ENCODE peak calls at places on chromosomes 13 and 19, in seven cellular contexts. Y is left ventricle myocardium inferior, V is body of pancreas, Q is neural progenitor cell, A is uterus, U is esophagus squamous epithelium, G is Karpas-422. T is an unnamed sample.

GRCh38 chr19:33064778-33065550 is at the start of gene RHPN2:
- DNase-seq in V (peak; percentile 73), G (peak; percentile 91), Q (peak; percentile 91), A (peak; percentile 54), U (no peak), Y (peak; percentile 69), T (no peak)

GRCh38 chr19:40005670-40006272 is 8.9 kb downstream of the ZNF546 start:
- DNase-seq in G (no peak), V (no peak), Y (no peak), U (no peak), Q (no peak), A (no peak), T (no peak)

GRCh38 chr13:94232956-94233355 is 246.5 kb downstream of the DCT start:
- DNase-seq in A (no peak), V (no peak), Y (no peak), Q (no peak), G (no peak), U (no peak), T (no peak)

GRCh38 chr19:38615007-38615581 is 2.7 kb downstream of the MAP4K1 start:
- DNase-seq in G (no peak), Q (no peak), A (no peak), U (no peak), V (no peak), Y (no peak), T (no peak)

GRCh38 chr13:113820813-113821651 is 42.8 kb downstream of the GAS6 start:
- DNase-seq in A (peak; percentile 94), G (no peak), U (no peak), V (peak; percentile 44), Q (no peak), Y (peak; percentile 78), T (no peak)

GRCh38 chr19:17867087-17867486 is 4.7 kb upstream of the SLC5A5 start:
- DNase-seq in Y (no peak), G (peak; percentile 44), A (no peak), V (no peak), Q (no peak), U (no peak), T (no peak)

GRCh38 chr19:4077800-4078683 is 11.3 kb upstream of the ZBTB7A start:
- DNase-seq in V (peak; percentile 49), Q (no peak), Y (peak; percentile 87), A (peak; percentile 74), U (no peak), G (peak; percentile 85), T (no peak)

GRCh38 chr19:46654621-46655152 is 6.3 kb downstream of the DACT3 start:
- DNase-seq in V (no peak), G (no peak), Y (no peak), Q (peak; percentile 70), A (peak; percentile 76), U (no peak), T (no peak)

GRCh38 chr19:16076958-16077611 is 790 bp downstream of the TPM4 start:
- DNase-seq in Y (peak; percentile 75), Q (peak; percentile 73), V (peak; percentile 55), A (peak; percentile 61), U (no peak), G (peak; percentile 62), T (no peak)

DNA sequence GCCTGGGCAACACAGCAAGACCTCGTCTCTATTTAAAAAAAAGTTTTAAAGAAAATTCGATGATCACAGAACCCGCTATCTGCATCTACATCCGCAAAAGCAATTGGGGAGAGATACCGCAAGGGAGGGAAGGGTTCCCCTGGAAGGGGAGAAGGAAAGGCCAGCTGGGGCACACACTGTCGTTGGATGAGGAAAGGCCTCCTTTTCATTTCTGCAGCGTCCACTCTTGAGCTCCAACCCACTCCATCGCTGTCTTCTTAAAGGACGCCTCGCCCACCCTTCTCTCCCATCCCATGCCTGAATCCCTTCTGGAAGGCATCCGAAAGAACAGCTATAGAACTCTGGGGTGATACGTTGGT is 3.2 kb upstream of the PRKCG start:
- DNase-seq in Q (no peak), V (no peak), Y (no peak), U (no peak), G (peak; percentile 14), A (no peak), T (no peak)
- H3K4me3 ChIP-seq in Q (peak overlapping the region; percentile 63), V (no peak overlapping the region), Y (peak overlapping the region; percentile 76), U (peak overlapping the region; percentile 29), G (no peak overlapping the region), A (peak overlapping the region; percentile 36), T (peak overlapping the region; percentile 50)

DNA sequence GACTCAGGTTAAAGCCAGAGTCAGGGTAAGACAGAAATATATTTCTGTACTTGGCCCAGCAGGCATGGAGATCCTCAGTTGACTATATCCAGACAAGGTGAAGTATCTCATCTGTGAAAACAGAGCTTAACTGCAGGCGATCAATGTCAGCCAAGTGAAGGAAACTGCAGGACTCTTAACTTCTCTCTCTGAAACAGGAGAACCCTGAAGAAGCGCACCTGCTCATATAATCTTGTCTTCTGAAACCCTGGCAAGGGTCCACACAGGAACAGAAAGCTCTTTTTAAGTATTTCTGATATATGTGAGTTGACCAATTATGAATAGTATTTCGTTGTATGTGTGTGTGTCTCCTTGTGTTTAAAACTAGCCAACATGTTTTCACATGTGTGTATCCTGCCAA is 504.8 kb upstream of the SLITRK5 start:
- DNase-seq in V (no peak), Q (no peak), G (no peak), Y (no peak), A (no peak), U (no peak), T (no peak)
- H3K4me1 ChIP-seq in V (no peaks in the 10 kb centered on the region), Q (no peaks in the 10 kb centered on the region), G (no peaks in the 10 kb centered on the region), Y (no peaks in the 10 kb centered on the region), A (no peaks in the 10 kb centered on the region), U (no peaks in the 10 kb centered on the region), T (no peaks in the 10 kb centered on the region)

DNA sequence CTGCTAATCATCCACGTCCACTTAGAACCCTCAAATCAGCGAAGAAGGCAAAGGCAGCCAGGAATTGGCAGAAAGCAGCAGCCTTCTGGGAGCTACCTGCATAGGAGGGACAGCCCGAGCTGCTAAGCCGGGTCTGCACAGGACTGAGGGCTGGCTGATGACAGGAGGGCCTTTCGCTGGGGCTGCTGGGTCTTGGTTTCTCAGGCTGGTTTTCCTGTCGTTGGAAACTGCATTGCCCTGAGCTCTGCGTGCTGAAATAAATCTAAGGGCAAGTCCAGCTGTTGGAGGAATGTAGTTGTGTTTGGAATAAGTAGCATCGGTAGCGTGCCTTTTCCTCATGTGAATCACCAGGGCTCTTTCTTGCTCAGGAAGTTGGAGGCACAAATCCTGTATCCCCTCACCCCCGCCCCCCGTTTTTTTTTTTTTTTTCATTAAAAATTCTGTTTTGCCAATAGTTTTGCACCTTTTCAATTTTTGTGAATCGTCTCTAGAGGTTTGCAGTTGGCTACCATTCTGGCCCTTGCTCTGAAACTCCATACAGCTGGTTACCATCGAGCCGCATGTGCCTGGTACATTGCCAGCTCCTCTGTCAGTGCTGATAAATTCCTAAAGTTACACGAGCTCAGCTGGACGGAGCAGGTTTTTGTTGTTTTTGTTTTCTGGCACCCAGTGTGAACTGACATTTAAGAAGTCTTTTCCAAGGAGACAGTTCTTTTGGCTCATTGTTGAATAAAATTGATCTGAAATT is 193.9 kb upstream of the RNF113B start:
- DNase-seq in V (peak; percentile 67), Y (peak; percentile 59), U (no peak), A (peak; percentile 72), Q (no peak), G (no peak), T (no peak)
- H3K4me3 ChIP-seq in V (no peak overlapping the region), Y (no peak overlapping the region), U (no peak overlapping the region), A (no peak overlapping the region), Q (no peak overlapping the region), G (no peak overlapping the region), T (no peak overlapping the region)

GRCh38 chr13:109761695-109762094 is 24.7 kb downstream of the IRS2 start:
- DNase-seq in G (no peak), Y (no peak), U (no peak), V (no peak), A (no peak), Q (no peak), T (no peak)

GRCh38 chr13:109762791-109763190 is 23.6 kb downstream of the IRS2 start:
- DNase-seq in Q (no peak), U (no peak), V (no peak), G (no peak), A (no peak), Y (no peak), T (no peak)

GRCh38 chr13:109760372-109760771 is 26.0 kb downstream of the IRS2 start:
- DNase-seq in U (no peak), G (no peak), V (no peak), Q (no peak), A (no peak), Y (no peak), T (no peak)

GRCh38 chr13:109759609-109760008 is 26.8 kb downstream of the IRS2 start:
- DNase-seq in U (no peak), V (no peak), Y (no peak), A (no peak), Q (no peak), G (no peak), T (no peak)

DNA sequence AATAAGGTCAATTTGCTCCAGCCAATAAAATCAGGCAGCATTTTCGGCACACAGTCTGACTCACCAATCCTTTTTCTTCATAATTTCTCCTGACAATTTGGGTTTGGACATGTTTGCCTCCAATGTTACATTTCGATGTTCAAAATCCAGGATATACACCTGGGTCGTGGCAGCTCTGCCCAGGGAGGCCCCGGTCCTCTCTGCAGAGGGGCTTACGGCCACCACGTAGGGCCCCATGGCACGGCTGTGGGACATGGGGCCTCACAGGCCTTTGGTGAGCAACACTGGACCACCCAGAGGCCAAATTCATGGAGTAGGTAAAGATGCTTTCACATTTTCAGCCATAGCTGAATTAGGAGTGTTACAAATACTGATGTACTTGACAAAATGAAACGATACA is 25.4 kb downstream of the IRS2 start:
- DNase-seq in V (no peak), Q (no peak), G (no peak), A (no peak), Y (no peak), U (no peak), T (no peak)
- H3K4me1 ChIP-seq in V (no peaks in the 10 kb centered on the region), Q (peaks cover 15% of the 10 kb centered on the region), G (peaks cover 6% of the 10 kb centered on the region), A (no peaks in the 10 kb centered on the region), Y (peaks cover 64% of the 10 kb centered on the region), U (peaks cover 4% of the 10 kb centered on the region), T (peaks cover 3% of the 10 kb centered on the region)

DNA sequence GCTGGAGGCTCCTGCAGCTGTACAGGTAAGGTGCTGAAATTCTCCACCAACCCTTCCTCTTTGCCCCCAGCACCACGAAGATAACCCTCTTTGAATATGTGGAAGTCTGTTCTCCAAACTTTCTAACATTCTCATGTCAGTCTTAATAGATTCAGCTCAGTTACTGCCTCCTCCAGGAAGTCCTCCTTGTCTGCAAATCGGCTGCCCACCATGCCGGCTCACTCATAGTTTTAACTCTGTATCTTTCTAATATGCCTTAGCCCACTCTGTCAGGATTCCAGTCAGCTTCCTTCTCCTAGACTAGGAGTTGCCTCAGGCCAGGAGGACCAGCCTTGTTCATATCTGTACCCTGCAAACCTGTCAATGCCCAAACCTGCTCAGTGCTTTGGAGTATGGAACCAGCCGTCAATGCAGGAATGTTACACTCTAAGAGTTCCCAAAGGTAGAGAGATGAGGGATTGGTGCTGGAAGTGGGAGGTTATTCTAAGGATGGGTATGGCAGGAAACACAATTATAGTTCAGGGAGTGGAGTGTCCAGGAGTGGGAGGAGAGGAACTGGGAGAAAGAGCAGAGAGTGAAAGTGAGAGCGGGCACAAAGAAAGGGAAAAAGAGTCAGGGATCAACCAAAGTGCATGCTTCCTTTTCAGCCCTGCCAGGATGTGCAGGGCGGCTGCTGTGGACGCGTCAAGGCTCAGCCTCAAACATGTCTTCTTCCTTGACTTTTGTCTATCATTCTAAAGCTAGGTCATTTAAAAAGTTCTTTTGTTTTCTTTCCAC is 38.0 kb upstream of the ALOX5AP start:
- DNase-seq in V (no peak), A (no peak), G (no peak), U (no peak), Q (no peak), Y (no peak), T (no peak)
- H3K4me3 ChIP-seq in V (no peak overlapping the region), A (no peak overlapping the region), G (no peak overlapping the region), U (no peak overlapping the region), Q (no peak overlapping the region), Y (no peak overlapping the region), T (no peak overlapping the region)

T was measured in CD4-positive, CD25-positive, alpha-beta regulatory T cell.